ENCODE peak calls at places on chromosomes 12 and 14, in four cellular contexts. One of them, this sample, is unnamed.

GRCh38 chr12:64269161-64269560 is 47.1 kb upstream of the KICS2 start:
- DNase-seq in neuronal stem cell: no peak
- DNase-seq in smooth muscle cell of the brain vasculature: no peak
- DNase-seq in central memory CD4-positive, alpha-beta T cell: no peak
- DNase-seq in this sample: no peak

GRCh38 chr12:116677202-116677651 is 60.6 kb downstream of the SPRING1 start:
- DNase-seq in central memory CD4-positive, alpha-beta T cell: no peak
- DNase-seq in neuronal stem cell: no peak
- DNase-seq in smooth muscle cell of the brain vasculature: no peak
- DNase-seq in this sample: no peak

GRCh38 chr12:67433393-67434175 is 164.4 kb downstream of the CAND1 start:
- DNase-seq in smooth muscle cell of the brain vasculature: no peak
- DNase-seq in central memory CD4-positive, alpha-beta T cell: no peak
- DNase-seq in neuronal stem cell: no peak
- DNase-seq in this sample: no peak

GRCh38 chr12:58901664-58902063 is 18.6 kb downstream of the LRIG3 start:
- DNase-seq in smooth muscle cell of the brain vasculature: no peak
- DNase-seq in central memory CD4-positive, alpha-beta T cell: no peak
- DNase-seq in neuronal stem cell: no peak
- DNase-seq in this sample: no peak

GRCh38 chr12:16198884-16199283 is 78.6 kb downstream of the SLC15A5 start:
- DNase-seq in neuronal stem cell: peak; percentile 1
- DNase-seq in central memory CD4-positive, alpha-beta T cell: no peak
- DNase-seq in smooth muscle cell of the brain vasculature: no peak
- DNase-seq in this sample: no peak

GRCh38 chr14:23348297-23348655 is 4.4 kb downstream of the SLC22A17 start:
- DNase-seq in central memory CD4-positive, alpha-beta T cell: no peak
- DNase-seq in neuronal stem cell: no peak
- DNase-seq in smooth muscle cell of the brain vasculature: no peak
- DNase-seq in this sample: no peak

GRCh38 chr12:104669057-104669770 is 212.5 kb downstream of the CHST11 start:
- DNase-seq in smooth muscle cell of the brain vasculature: no peak
- DNase-seq in neuronal stem cell: peak; percentile 33
- DNase-seq in central memory CD4-positive, alpha-beta T cell: no peak
- DNase-seq in this sample: no peak

GRCh38 chr12:132445884-132446471 is 44.0 kb upstream of the FBRSL1 start:
- DNase-seq in smooth muscle cell of the brain vasculature: no peak
- DNase-seq in neuronal stem cell: peak; percentile 79
- DNase-seq in central memory CD4-positive, alpha-beta T cell: peak; percentile 79
- DNase-seq in this sample: peak; percentile 83

GRCh38 chr12:111640498-111640897 is 41.4 kb upstream of the ATXN2 start:
- DNase-seq in neuronal stem cell: no peak
- DNase-seq in smooth muscle cell of the brain vasculature: no peak
- DNase-seq in central memory CD4-positive, alpha-beta T cell: no peak
- DNase-seq in this sample: no peak

GRCh38 chr12:52168019-52168717 is 23.6 kb downstream of the KRT80 start:
- DNase-seq in neuronal stem cell: no peak
- DNase-seq in smooth muscle cell of the brain vasculature: no peak
- DNase-seq in central memory CD4-positive, alpha-beta T cell: no peak
- DNase-seq in this sample: no peak

GRCh38 chr12:91017511-91018263 is 12.9 kb upstream of the EPYC start:
- DNase-seq in smooth muscle cell of the brain vasculature: no peak
- DNase-seq in central memory CD4-positive, alpha-beta T cell: no peak
- DNase-seq in neuronal stem cell: no peak
- DNase-seq in this sample: no peak

GRCh38 chr14:71583246-71583645 is 349.0 kb upstream of the RGS6 start:
- DNase-seq in smooth muscle cell of the brain vasculature: no peak
- DNase-seq in central memory CD4-positive, alpha-beta T cell: no peak
- DNase-seq in neuronal stem cell: no peak
- DNase-seq in this sample: no peak

GRCh38 chr12:47754881-47755280 is 3.8 kb downstream of the RAPGEF3 start:
- DNase-seq in smooth muscle cell of the brain vasculature: no peak
- DNase-seq in neuronal stem cell: no peak
- DNase-seq in central memory CD4-positive, alpha-beta T cell: no peak
- DNase-seq in this sample: no peak

GRCh38 chr12:71503579-71504470 is 64.2 kb downstream of the LGR5 start:
- DNase-seq in neuronal stem cell: peak; percentile 39
- DNase-seq in central memory CD4-positive, alpha-beta T cell: no peak
- DNase-seq in smooth muscle cell of the brain vasculature: no peak
- DNase-seq in this sample: no peak

GRCh38 chr14:105053421-105053820 is 11.8 kb downstream of the GPR132 start:
- DNase-seq in smooth muscle cell of the brain vasculature: no peak
- DNase-seq in central memory CD4-positive, alpha-beta T cell: no peak
- DNase-seq in neuronal stem cell: no peak
- DNase-seq in this sample: no peak

GRCh38 chr14:58540693-58541092 is 97.1 kb upstream of the DACT1 start:
- DNase-seq in neuronal stem cell: no peak
- DNase-seq in central memory CD4-positive, alpha-beta T cell: no peak
- DNase-seq in smooth muscle cell of the brain vasculature: no peak
- DNase-seq in this sample: no peak

GRCh38 chr14:100604126-100604501 is 16.9 kb upstream of the BEGAIN start:
- DNase-seq in central memory CD4-positive, alpha-beta T cell: no peak
- DNase-seq in neuronal stem cell: no peak
- DNase-seq in smooth muscle cell of the brain vasculature: no peak
- DNase-seq in this sample: no peak

GRCh38 chr14:64708148-64709004 is 4.2 kb downstream of the PLEKHG3 start:
- DNase-seq in neuronal stem cell: no peak
- DNase-seq in smooth muscle cell of the brain vasculature: no peak
- DNase-seq in central memory CD4-positive, alpha-beta T cell: peak; percentile 50
- DNase-seq in this sample: no peak

GRCh38 chr12:100184549-100184948 is 16.1 kb upstream of the ACTR6 start:
- DNase-seq in neuronal stem cell: no peak
- DNase-seq in central memory CD4-positive, alpha-beta T cell: no peak
- DNase-seq in smooth muscle cell of the brain vasculature: no peak
- DNase-seq in this sample: no peak

GRCh38 chr12:89796798-89797382 is 88.3 kb upstream of the ATP2B1 start:
- DNase-seq in central memory CD4-positive, alpha-beta T cell: no peak
- DNase-seq in smooth muscle cell of the brain vasculature: no peak
- DNase-seq in neuronal stem cell: no peak
- DNase-seq in this sample: no peak

GRCh38 chr12:56188116-56188785 is 1.0 kb downstream of the SMARCC2 start:
- DNase-seq in smooth muscle cell of the brain vasculature: no peak
- DNase-seq in central memory CD4-positive, alpha-beta T cell: peak; percentile 5
- DNase-seq in neuronal stem cell: peak; percentile 8
- DNase-seq in this sample: no peak

GRCh38 chr12:70559390-70559789 is 77.8 kb downstream of the PTPRB start:
- DNase-seq in smooth muscle cell of the brain vasculature: no peak
- DNase-seq in neuronal stem cell: no peak
- DNase-seq in central memory CD4-positive, alpha-beta T cell: no peak
- DNase-seq in this sample: no peak

GRCh38 chr12:67147447-67147846 is 121.7 kb upstream of the CAND1 start:
- DNase-seq in central memory CD4-positive, alpha-beta T cell: no peak
- DNase-seq in smooth muscle cell of the brain vasculature: no peak
- DNase-seq in neuronal stem cell: no peak
- DNase-seq in this sample: no peak

GRCh38 chr12:122023339-122024131 is 1.9 kb downstream of the BCL7A start:
- DNase-seq in smooth muscle cell of the brain vasculature: no peak
- DNase-seq in neuronal stem cell: no peak
- DNase-seq in central memory CD4-positive, alpha-beta T cell: no peak
- DNase-seq in this sample: no peak

GRCh38 chr12:123490089-123490488 is 32.1 kb downstream of the SNRNP35 start:
- DNase-seq in smooth muscle cell of the brain vasculature: no peak
- DNase-seq in central memory CD4-positive, alpha-beta T cell: no peak
- DNase-seq in neuronal stem cell: no peak
- DNase-seq in this sample: no peak

GRCh38 chr12:80979821-80980220 is 42.1 kb upstream of the LIN7A start:
- DNase-seq in smooth muscle cell of the brain vasculature: no peak
- DNase-seq in neuronal stem cell: no peak
- DNase-seq in central memory CD4-positive, alpha-beta T cell: no peak
- DNase-seq in this sample: no peak

GRCh38 chr14:89957791-89958190 is 2.1 kb downstream of the TDP1 start:
- DNase-seq in neuronal stem cell: no peak
- DNase-seq in smooth muscle cell of the brain vasculature: no peak
- DNase-seq in central memory CD4-positive, alpha-beta T cell: no peak
- DNase-seq in this sample: no peak